ENCODE peak calls at places on chromosomes 16 and 17, in ten cellular contexts. R, P, I, C, O, W, A, Z, L and D are unnamed samples.

GRCh38 chr16:84999200-84999599 is 12.1 kb downstream of the ZDHHC7 start:
- DNase-seq in O (no peak), C (no peak), I (no peak), P (no peak), L (no peak), R (no peak), A (no peak), W (no peak), Z (no peak), D (no peak)

GRCh38 chr17:35293151-35293837 is 50.4 kb downstream of the SLFN5 start:
- DNase-seq in L (no peak), Z (no peak), A (no peak), R (no peak), O (no peak), I (no peak), C (no peak), P (no peak), W (no peak), D (no peak)

GRCh38 chr17:82753201-82753464 is 1.3 kb downstream of the TBCD start:
- DNase-seq in O (no peak), C (no peak), I (no peak), R (no peak), P (no peak), W (no peak), Z (no peak), L (no peak), A (peak; percentile 66), D (no peak)

GRCh38 chr17:41822216-41823140 is 9.7 kb downstream of the FKBP10 start:
- DNase-seq in L (no peak), W (no peak), Z (no peak), R (no peak), O (no peak), C (no peak), A (no peak), P (no peak), I (no peak), D (no peak)

GRCh38 chr17:44557653-44558285 is 485 bp downstream of the FZD2 start:
- DNase-seq in Z (peak; percentile 61), C (peak; percentile 74), R (peak; percentile 71), I (peak; percentile 61), L (no peak), W (no peak), O (peak; percentile 56), A (peak; percentile 89), P (peak; percentile 63), D (peak; percentile 11)

GRCh38 chr17:57626520-57627210 is 118.4 kb downstream of the CCDC182 start:
- DNase-seq in C (no peak), A (no peak), O (no peak), L (no peak), R (peak; percentile 34), W (no peak), Z (no peak), P (no peak), I (no peak), D (no peak)

GRCh38 chr17:49510059-49510719 is 15.1 kb downstream of the NGFR start:
- DNase-seq in A (no peak), R (no peak), Z (no peak), W (no peak), O (no peak), L (no peak), P (no peak), C (no peak), I (no peak), D (no peak)

GRCh38 chr17:60169921-60170817 is 20.4 kb downstream of the CA4 start:
- DNase-seq in I (no peak), Z (no peak), O (no peak), C (no peak), L (no peak), A (peak; percentile 46), R (no peak), W (no peak), P (peak; percentile 64), D (no peak)

GRCh38 chr16:546909-547770 is 13.1 kb upstream of the PRR35 start:
- DNase-seq in C (peak; percentile 80), R (no peak), L (peak; percentile 55), W (no peak), I (peak; percentile 45), P (peak; percentile 64), A (peak; percentile 87), O (peak; percentile 62), Z (peak; percentile 78), D (peak; percentile 21)

GRCh38 chr17:1122681-1123396 is 56.9 kb downstream of the ABR start:
- DNase-seq in W (peak; percentile 78), I (peak; percentile 82), Z (peak; percentile 86), L (peak; percentile 89), C (peak; percentile 88), A (peak; percentile 99), P (peak; percentile 85), O (peak; percentile 84), R (no peak), D (peak; percentile 82)

GRCh38 chr16:16992986-16993783 is 477.6 kb downstream of the XYLT1 start:
- DNase-seq in P (no peak), O (no peak), L (no peak), A (no peak), Z (no peak), C (no peak), I (no peak), W (no peak), R (no peak), D (peak; percentile 9)

GRCh38 chr16:88303405-88303804 is 79.4 kb upstream of the ZNF469 start:
- DNase-seq in C (no peak), W (no peak), I (no peak), L (no peak), A (no peak), R (no peak), P (no peak), Z (no peak), O (no peak), D (no peak)
- H3K27ac ChIP-seq in C (no peak overlapping the region), W (no peak overlapping the region), I (no peak overlapping the region), L (no peak overlapping the region), A (no peak overlapping the region), R (peak overlapping the region; percentile 81), P (no peak overlapping the region), Z (no peak overlapping the region), O (no peak overlapping the region), D (no peak overlapping the region)

DNA sequence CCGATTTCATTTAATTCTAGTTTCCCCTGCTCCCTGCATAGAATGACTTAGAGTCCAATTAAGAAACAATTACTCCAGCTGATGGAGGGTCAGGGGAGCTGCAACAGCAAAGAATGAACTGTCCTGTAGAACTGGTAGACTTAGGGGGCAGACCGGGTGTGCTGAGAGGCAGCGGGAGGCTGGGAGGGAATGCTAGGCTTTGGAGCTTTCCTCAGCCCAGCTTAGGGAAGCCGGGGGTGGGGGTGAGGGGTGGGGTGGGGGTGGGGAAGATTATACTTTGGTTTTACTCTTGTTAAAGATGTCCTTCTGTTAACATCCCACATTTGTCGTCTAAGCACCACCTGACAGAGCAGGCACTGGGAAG is 458.6 kb upstream of the ASIC2 start:
- DNase-seq in O (no peak), P (no peak), R (no peak), C (no peak), W (no peak), Z (no peak), L (no peak), I (no peak), A (peak; percentile 81), D (no peak)
- H3K27me3 ChIP-seq in O (peaks cover 10% of the 10 kb centered on the region), P (peaks cover 6% of the 10 kb centered on the region), R (peaks cover 4% of the 10 kb centered on the region), C (no peaks in the 10 kb centered on the region), W (no peaks in the 10 kb centered on the region), Z (peaks cover 6% of the 10 kb centered on the region), L (peaks cover 27% of the 10 kb centered on the region), I (peaks cover 30% of the 10 kb centered on the region), A (no peaks in the 10 kb centered on the region), D (peaks cover 37% of the 10 kb centered on the region)

GRCh38 chr16:81994485-81994884 is 16.8 kb downstream of the SDR42E1 start:
- DNase-seq in A (peak; percentile 63), Z (no peak), W (no peak), O (no peak), P (no peak), I (no peak), R (no peak), L (no peak), C (no peak), D (no peak)

GRCh38 chr16:81997738-81998137 is 13.5 kb downstream of the SDR42E1 start:
- DNase-seq in R (no peak), Z (no peak), I (no peak), O (no peak), C (no peak), A (no peak), W (no peak), P (no peak), L (peak; percentile 14), D (no peak)

GRCh38 chr16:82002831-82003230 is 8.4 kb downstream of the SDR42E1 start:
- DNase-seq in O (no peak), W (no peak), C (no peak), A (no peak), I (no peak), L (no peak), P (no peak), Z (no peak), R (no peak), D (no peak)

GRCh38 chr16:81995651-81996050 is 15.6 kb downstream of the SDR42E1 start:
- DNase-seq in C (no peak), P (no peak), W (no peak), O (no peak), A (no peak), Z (no peak), R (no peak), I (no peak), L (no peak), D (no peak)

DNA sequence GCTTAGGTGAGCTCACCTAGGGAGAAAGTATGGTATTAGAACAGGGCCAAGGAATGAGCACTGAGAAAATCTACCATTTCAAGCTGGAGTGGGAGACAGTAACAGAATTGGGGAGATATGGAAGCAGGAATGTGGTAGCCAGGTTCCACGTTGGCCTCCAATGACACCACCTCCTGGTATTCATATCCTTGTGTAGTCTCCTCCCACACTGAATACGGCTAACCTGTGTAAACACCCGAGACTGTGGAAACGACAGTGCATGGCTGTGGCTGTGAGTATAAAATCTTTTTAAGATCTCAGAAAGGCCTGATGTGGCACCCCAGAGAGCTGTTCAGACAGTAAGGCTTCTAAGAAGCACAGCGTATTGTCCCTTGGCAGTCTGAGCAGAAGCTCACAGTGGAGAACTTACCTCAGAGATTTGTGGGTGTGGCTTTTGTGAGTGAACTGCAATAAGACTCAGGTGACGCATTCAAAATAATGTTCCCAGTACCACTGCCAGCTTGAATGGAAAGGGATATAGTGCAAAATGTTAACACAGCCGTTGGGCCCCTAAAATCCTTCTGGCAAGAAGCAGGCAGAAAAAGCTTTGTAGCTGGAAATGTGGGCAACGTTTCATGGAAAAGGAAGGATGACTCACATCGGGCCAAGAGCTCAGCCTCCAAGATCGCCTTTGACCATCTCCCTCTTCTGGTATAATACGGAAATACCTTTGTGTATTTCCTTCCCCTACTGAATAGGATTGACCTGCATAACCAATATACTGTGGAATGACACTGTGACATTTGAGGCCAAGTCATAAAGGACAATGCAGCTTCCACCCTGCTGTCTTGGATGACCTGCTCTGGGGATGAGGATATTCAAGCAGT is 14.4 kb downstream of the SDR42E1 start:
- DNase-seq in L (no peak), Z (no peak), R (no peak), A (peak; percentile 69), C (no peak), W (no peak), O (no peak), P (no peak), I (no peak), D (no peak)
- H3K27ac ChIP-seq in L (no peak overlapping the region), Z (no peak overlapping the region), R (peak overlapping the region; percentile 78), A (no peak overlapping the region), C (peak overlapping the region; percentile 54), W (no peak overlapping the region), O (no peak overlapping the region), P (no peak overlapping the region), I (no peak overlapping the region), D (no peak overlapping the region)

DNA sequence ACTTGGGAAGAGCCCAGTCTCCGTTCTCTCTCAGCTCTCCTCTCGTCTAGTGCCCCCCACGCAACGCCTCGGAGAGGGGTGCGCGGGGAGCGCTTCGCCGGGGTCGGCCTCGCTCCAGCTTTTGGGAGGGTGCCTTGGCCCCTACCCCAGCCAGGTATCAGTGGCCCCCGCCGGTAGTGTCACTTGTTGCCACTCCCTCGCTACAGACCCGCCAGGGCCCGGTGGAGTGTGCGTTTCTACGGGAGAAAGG is 786 bp upstream of the CDH11 start:
- DNase-seq in I (no peak), P (no peak), L (no peak), Z (no peak), O (no peak), A (no peak), W (no peak), R (no peak), C (no peak), D (no peak)
- H3K27me3 ChIP-seq in I (no peaks in the 10 kb centered on the region), P (no peaks in the 10 kb centered on the region), L (no peaks in the 10 kb centered on the region), Z (peaks cover 42% of the 10 kb centered on the region), O (peaks cover 5% of the 10 kb centered on the region), A (peaks cover 71% of the 10 kb centered on the region), W (no peaks in the 10 kb centered on the region), R (no peaks in the 10 kb centered on the region), C (no peaks in the 10 kb centered on the region), D (peaks cover 43% of the 10 kb centered on the region)